ENCODE peak calls at places on chromosome 1, in four cellular contexts. One of them, this sample, is unnamed.

GRCh38 chr1:46301406-46302090 is 1.9 kb downstream of the LRRC41 start:
- DNase-seq in colonic mucosa: peak
- DNase-seq in astrocyte of the cerebellum: no peak
- DNase-seq in SJSA1: no peak
- DNase-seq in this sample: no peak

GRCh38 chr1:46008585-46008984 is 123.8 kb downstream of the PIK3R3 start:
- DNase-seq in colonic mucosa: no peak
- DNase-seq in astrocyte of the cerebellum: no peak
- DNase-seq in SJSA1: no peak
- DNase-seq in this sample: no peak

GRCh38 chr1:153630384-153630783 is 2.1 kb downstream of the S100A1 start:
- DNase-seq in colonic mucosa: no peak
- DNase-seq in astrocyte of the cerebellum: no peak
- DNase-seq in SJSA1: no peak
- DNase-seq in this sample: no peak

GRCh38 chr1:210201671-210202070 is 30.9 kb upstream of the SERTAD4 start:
- DNase-seq in colonic mucosa: no peak
- DNase-seq in astrocyte of the cerebellum: no peak
- DNase-seq in SJSA1: peak
- DNase-seq in this sample: no peak

GRCh38 chr1:171213559-171214454 is 28.7 kb downstream of the FMO2 start:
- DNase-seq in colonic mucosa: no peak
- DNase-seq in astrocyte of the cerebellum: no peak
- DNase-seq in SJSA1: no peak
- DNase-seq in this sample: no peak

GRCh38 chr1:110225212-110225611 is 15.1 kb downstream of the KCNC4 start:
- DNase-seq in colonic mucosa: no peak
- DNase-seq in astrocyte of the cerebellum: no peak
- DNase-seq in SJSA1: no peak
- DNase-seq in this sample: no peak

GRCh38 chr1:236622407-236622806 is 18.1 kb upstream of the HEATR1 start:
- DNase-seq in colonic mucosa: no peak
- DNase-seq in astrocyte of the cerebellum: no peak
- DNase-seq in SJSA1: no peak
- DNase-seq in this sample: no peak

GRCh38 chr1:243974451-243975292 is 76.4 kb upstream of the ZBTB18 start:
- DNase-seq in colonic mucosa: no peak
- DNase-seq in astrocyte of the cerebellum: peak
- DNase-seq in SJSA1: no peak
- DNase-seq in this sample: peak

GRCh38 chr1:200699871-200700270 is 30.2 kb upstream of the DDX59 start:
- DNase-seq in colonic mucosa: no peak
- DNase-seq in astrocyte of the cerebellum: peak
- DNase-seq in SJSA1: no peak
- DNase-seq in this sample: no peak

GRCh38 chr1:109274533-109275476 is 8.1 kb downstream of the PSRC1 start:
- DNase-seq in colonic mucosa: peak
- DNase-seq in astrocyte of the cerebellum: no peak
- DNase-seq in SJSA1: peak
- DNase-seq in this sample: no peak

GRCh38 chr1:90994461-90994860 is 27.4 kb downstream of the ZNF644 start:
- DNase-seq in colonic mucosa: no peak
- DNase-seq in astrocyte of the cerebellum: no peak
- DNase-seq in SJSA1: no peak
- DNase-seq in this sample: no peak

GRCh38 chr1:115975569-115976061 is 698 bp upstream of the SLC22A15 start:
- DNase-seq in colonic mucosa: no peak
- DNase-seq in astrocyte of the cerebellum: no peak
- DNase-seq in SJSA1: no peak
- DNase-seq in this sample: no peak
- H3K4me3 ChIP-seq in colonic mucosa: peak
- H3K4me3 ChIP-seq in astrocyte of the cerebellum: peak
- H3K4me3 ChIP-seq in SJSA1: peak
- H3K4me3 ChIP-seq in this sample: no peak

GRCh38 chr1:177165069-177165439 is 542 bp upstream of the ASTN1 start:
- DNase-seq in colonic mucosa: no peak
- DNase-seq in astrocyte of the cerebellum: no peak
- DNase-seq in SJSA1: no peak
- DNase-seq in this sample: no peak
- H3K4me3 ChIP-seq in colonic mucosa: no peak
- H3K4me3 ChIP-seq in astrocyte of the cerebellum: peak
- H3K4me3 ChIP-seq in SJSA1: no peak
- H3K4me3 ChIP-seq in this sample: no peak

DNA sequence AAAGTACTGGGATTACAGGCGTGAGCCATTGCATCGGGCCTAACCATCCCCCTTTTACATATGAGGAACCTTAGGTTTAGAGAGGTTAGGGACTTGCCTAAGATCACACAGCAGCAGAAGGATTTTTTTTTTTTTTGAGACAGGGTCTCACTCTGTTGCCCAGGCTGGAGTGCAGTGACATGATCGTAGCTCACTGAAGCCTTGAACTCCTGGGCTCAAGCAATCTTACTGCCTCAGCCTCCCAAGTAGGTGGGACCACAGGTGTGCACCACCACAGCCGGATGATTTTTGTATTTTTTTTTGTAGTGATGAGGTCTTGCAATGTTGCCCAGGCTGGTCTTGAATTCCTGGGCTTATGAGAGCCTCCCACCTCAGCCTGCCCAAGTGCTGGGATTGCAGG is 2.2 kb upstream of the C1orf167 start:
- DNase-seq in colonic mucosa: no peak
- DNase-seq in astrocyte of the cerebellum: no peak
- DNase-seq in SJSA1: no peak
- DNase-seq in this sample: no peak
- H3K4me3 ChIP-seq in colonic mucosa: no peak
- H3K4me3 ChIP-seq in astrocyte of the cerebellum: no peak
- H3K4me3 ChIP-seq in SJSA1: no peak
- H3K4me3 ChIP-seq in this sample: no peak

GRCh38 chr1:5727871-5728643 is 264.2 kb downstream of the NPHP4 start:
- DNase-seq in colonic mucosa: no peak
- DNase-seq in astrocyte of the cerebellum: no peak
- DNase-seq in SJSA1: no peak
- DNase-seq in this sample: no peak
- H3K4me3 ChIP-seq in colonic mucosa: no peak
- H3K4me3 ChIP-seq in astrocyte of the cerebellum: no peak
- H3K4me3 ChIP-seq in SJSA1: no peak
- H3K4me3 ChIP-seq in this sample: no peak

GRCh38 chr1:32224285-32224684 is 2.1 kb downstream of the EIF3I start:
- DNase-seq in colonic mucosa: no peak
- DNase-seq in astrocyte of the cerebellum: no peak
- DNase-seq in SJSA1: no peak
- DNase-seq in this sample: no peak

GRCh38 chr1:32220746-32221580 is 1.2 kb downstream of the TMEM234 start:
- DNase-seq in colonic mucosa: no peak
- DNase-seq in astrocyte of the cerebellum: no peak
- DNase-seq in SJSA1: no peak
- DNase-seq in this sample: no peak

GRCh38 chr1:32221581-32221979 is 573 bp downstream of the TMEM234 start:
- DNase-seq in colonic mucosa: no peak
- DNase-seq in astrocyte of the cerebellum: no peak
- DNase-seq in SJSA1: no peak
- DNase-seq in this sample: no peak

GRCh38 chr1:32221980-32222751 is at the start of the genes EIF3I and TMEM234:
- DNase-seq in colonic mucosa: peak
- DNase-seq in astrocyte of the cerebellum: peak
- DNase-seq in SJSA1: peak
- DNase-seq in this sample: peak

GRCh38 chr1:32223683-32224082 is 1.5 kb downstream of the EIF3I start:
- DNase-seq in colonic mucosa: no peak
- DNase-seq in astrocyte of the cerebellum: no peak
- DNase-seq in SJSA1: no peak
- DNase-seq in this sample: no peak
- H3K4me3 ChIP-seq in colonic mucosa: no peak
- H3K4me3 ChIP-seq in astrocyte of the cerebellum: no peak
- H3K4me3 ChIP-seq in SJSA1: peak
- H3K4me3 ChIP-seq in this sample: peak

GRCh38 chr1:156709031-156709430 is 3.6 kb upstream of the CRABP2 start:
- DNase-seq in colonic mucosa: no peak
- DNase-seq in astrocyte of the cerebellum: no peak
- DNase-seq in SJSA1: no peak
- DNase-seq in this sample: no peak

GRCh38 chr1:156706647-156707008 is 1.2 kb upstream of the CRABP2 start:
- DNase-seq in colonic mucosa: peak
- DNase-seq in astrocyte of the cerebellum: no peak
- DNase-seq in SJSA1: no peak
- DNase-seq in this sample: no peak

GRCh38 chr1:156707486-156708244 is 2.3 kb upstream of the CRABP2 start:
- DNase-seq in colonic mucosa: no peak
- DNase-seq in astrocyte of the cerebellum: no peak
- DNase-seq in SJSA1: no peak
- DNase-seq in this sample: no peak

GRCh38 chr1:156707027-156707426 is 1.6 kb upstream of the CRABP2 start:
- DNase-seq in colonic mucosa: no peak
- DNase-seq in astrocyte of the cerebellum: no peak
- DNase-seq in SJSA1: no peak
- DNase-seq in this sample: no peak

DNA sequence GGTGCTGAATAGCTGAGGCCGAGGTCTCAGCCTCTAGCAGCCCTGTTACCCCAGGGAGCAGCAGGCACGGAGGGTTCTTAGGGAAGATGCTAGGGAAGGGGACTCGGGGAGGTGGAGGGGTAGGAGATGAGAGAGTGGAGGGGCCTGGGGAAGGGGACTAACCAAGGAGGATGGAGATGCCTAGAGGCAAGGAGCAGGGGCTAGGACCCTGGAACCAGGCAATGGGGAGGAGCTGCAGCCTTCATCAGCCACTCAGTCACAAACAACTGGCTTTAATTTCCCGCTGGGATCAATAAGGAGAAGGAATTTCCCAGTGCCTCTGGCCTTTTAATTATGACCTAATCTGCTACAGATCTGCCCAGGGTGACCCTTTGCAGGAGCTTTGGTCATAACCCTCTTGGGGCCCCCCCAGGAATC is 2.9 kb upstream of the CRABP2 start:
- DNase-seq in colonic mucosa: no peak
- DNase-seq in astrocyte of the cerebellum: no peak
- DNase-seq in SJSA1: no peak
- DNase-seq in this sample: no peak
- H3K4me3 ChIP-seq in colonic mucosa: no peak
- H3K4me3 ChIP-seq in astrocyte of the cerebellum: no peak
- H3K4me3 ChIP-seq in SJSA1: no peak
- H3K4me3 ChIP-seq in this sample: no peak

GRCh38 chr1:23779826-23780371 is 1.7 kb downstream of the PITHD1 start:
- DNase-seq in colonic mucosa: no peak
- DNase-seq in astrocyte of the cerebellum: no peak
- DNase-seq in SJSA1: peak
- DNase-seq in this sample: no peak
- H3K4me3 ChIP-seq in colonic mucosa: no peak
- H3K4me3 ChIP-seq in astrocyte of the cerebellum: peak
- H3K4me3 ChIP-seq in SJSA1: no peak
- H3K4me3 ChIP-seq in this sample: no peak

DNA sequence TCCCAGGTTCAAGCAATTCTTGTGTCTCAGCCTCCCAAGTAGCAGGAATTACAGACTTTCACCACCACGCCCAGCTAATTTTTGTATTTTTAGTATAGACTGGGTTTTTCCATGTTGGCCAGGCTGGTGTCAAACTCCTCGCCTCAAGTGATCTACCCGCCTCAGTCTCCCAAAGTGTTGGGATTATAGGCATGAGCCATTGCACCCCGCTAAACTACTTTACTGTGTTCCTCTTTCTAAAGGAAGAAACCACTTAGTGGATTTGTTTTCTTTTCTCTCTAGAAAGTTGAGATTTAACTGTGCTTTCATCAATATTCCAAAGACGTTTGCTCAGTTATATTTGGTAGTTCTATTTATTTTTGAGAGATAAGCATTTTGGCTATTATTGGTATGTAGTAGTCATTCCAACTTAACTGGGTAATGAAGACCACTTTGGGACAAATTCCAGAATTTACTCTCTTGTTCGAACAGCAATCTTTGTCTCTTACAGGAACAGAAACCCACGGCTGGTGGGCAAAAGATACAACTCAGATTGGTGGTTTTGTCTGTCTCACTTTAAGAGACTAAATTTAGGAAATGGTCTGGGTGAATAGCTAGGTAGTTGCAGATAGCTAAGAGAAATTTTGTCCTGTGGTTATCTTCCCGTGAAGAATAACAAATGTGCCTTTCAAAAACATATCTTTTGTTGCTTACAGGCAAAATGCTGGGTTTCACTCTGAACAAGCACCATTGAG is 103.5 kb upstream of the CD55 start:
- DNase-seq in colonic mucosa: no peak
- DNase-seq in astrocyte of the cerebellum: no peak
- DNase-seq in SJSA1: no peak
- DNase-seq in this sample: no peak
- H3K4me3 ChIP-seq in colonic mucosa: no peak
- H3K4me3 ChIP-seq in astrocyte of the cerebellum: no peak
- H3K4me3 ChIP-seq in SJSA1: no peak
- H3K4me3 ChIP-seq in this sample: no peak

This sample was measured in Jurkat, Clone E6-1.